ENCODE peak calls at places on chromosomes 7 and 10, in ten cellular contexts. N is K562, S is suprapubic skin, D is upper lobe of left lung, Q is stomach, K is vagina, Z is GM12878, U is spleen, W is sigmoid colon, I is HCT116. H is an unnamed sample.
A peak's percentile ranks its signal among the peaks of the same experiment; 100 is the strongest.

GRCh38 chr7:106075937-106076336 is 36.2 kb downstream of the SYPL1 start:
- DNase-seq in N (no peak), S (no peak), D (no peak), Q (no peak), K (no peak), Z (no peak), U (no peak), W (no peak), I (no peak), H (no peak)

GRCh38 chr7:131896189-131896855 is 339.9 kb upstream of the PODXL start:
- DNase-seq in N (no peak), S (no peak), D (no peak), Q (no peak), K (no peak), Z (no peak), U (no peak), W (no peak), I (no peak), H (no peak)

GRCh38 chr7:158570449-158571170 is 17.0 kb downstream of the PTPRN2 start:
- DNase-seq in N (no peak), S (no peak), D (peak; percentile 75), Q (no peak), K (no peak), Z (no peak), U (no peak), W (no peak), I (no peak), H (no peak)

GRCh38 chr10:127090135-127090534 is 106.3 kb downstream of the INSYN2A start:
- DNase-seq in N (no peak), S (no peak), D (no peak), Q (no peak), K (no peak), Z (no peak), U (no peak), W (no peak), I (no peak), H (no peak)

GRCh38 chr7:151439855-151440798 is at the start of gene CRYGN:
- DNase-seq in N (no peak), S (peak; percentile 62), D (peak; percentile 84), Q (no peak), K (no peak), Z (no peak), U (peak; percentile 73), W (peak; percentile 69), I (no peak), H (no peak)

GRCh38 chr7:80834105-80834410 is 84.8 kb downstream of the SEMA3C start:
- DNase-seq in N (no peak), S (no peak), D (no peak), Q (no peak), K (no peak), Z (no peak), U (no peak), W (no peak), I (no peak), H (no peak)

GRCh38 chr10:124649209-124649608 is 95.0 kb downstream of the FAM53B start:
- DNase-seq in N (no peak), S (no peak), D (no peak), Q (no peak), K (no peak), Z (no peak), U (peak; percentile 72), W (peak; percentile 83), I (no peak), H (no peak)

GRCh38 chr7:12629816-12630614 is 57.4 kb upstream of the ARL4A start:
- DNase-seq in N (no peak), S (no peak), D (no peak), Q (no peak), K (no peak), Z (no peak), U (no peak), W (no peak), I (no peak), H (no peak)

GRCh38 chr7:130397472-130397871 is 17.2 kb downstream of the CPA1 start:
- DNase-seq in N (no peak), S (no peak), D (no peak), Q (no peak), K (no peak), Z (no peak), U (no peak), W (no peak), I (no peak), H (no peak)

GRCh38 chr7:47326220-47326619 is 255.7 kb downstream of the TNS3 start:
- DNase-seq in N (no peak), S (no peak), D (no peak), Q (no peak), K (no peak), Z (no peak), U (no peak), W (no peak), I (no peak), H (peak; percentile 57)

GRCh38 chr7:47326808-47327207 is 255.1 kb downstream of the TNS3 start:
- DNase-seq in N (no peak), S (no peak), D (peak; percentile 70), Q (no peak), K (peak; percentile 88), Z (no peak), U (no peak), W (peak; percentile 73), I (no peak), H (peak; percentile 92)

GRCh38 chr7:47328392-47329319 is 253.3 kb downstream of the TNS3 start:
- DNase-seq in N (no peak), S (no peak), D (no peak), Q (no peak), K (peak; percentile 76), Z (no peak), U (no peak), W (no peak), I (no peak), H (peak; percentile 50)

GRCh38 chr7:47327698-47328391 is 254.1 kb downstream of the TNS3 start:
- DNase-seq in N (no peak), S (peak; percentile 83), D (peak; percentile 93), Q (peak; percentile 85), K (peak; percentile 86), Z (no peak), U (no peak), W (peak; percentile 92), I (no peak), H (no peak)

GRCh38 chr7:47327306-47327697 is 254.6 kb downstream of the TNS3 start:
- DNase-seq in N (no peak), S (no peak), D (peak; percentile 29), Q (no peak), K (no peak), Z (no peak), U (no peak), W (no peak), I (no peak), H (no peak)
- H3K4me3 ChIP-seq in N (no peak overlapping the region), S (peak overlapping the region; percentile 33), D (peak overlapping the region; percentile 40), Q (peak overlapping the region; percentile 18), K (peak overlapping the region; percentile 14), Z (no peak overlapping the region), U (no peak overlapping the region), W (peak overlapping the region; percentile 11), I (no peak overlapping the region), H (peak overlapping the region; percentile 41)

GRCh38 chr7:97872025-97872669 is at the start of gene ASNS:
- DNase-seq in N (peak; percentile 93), S (peak; percentile 91), D (peak; percentile 98), Q (peak; percentile 95), K (peak; percentile 91), Z (peak; percentile 59), U (peak; percentile 97), W (peak; percentile 96), I (peak; percentile 90), H (peak; percentile 95)
- TF ChIP-seq POLR2A in N (peak; percentile 93), S (no peak), D (no peak), Q (no peak), K (no peak), Z (peak; percentile 99), U (peak; percentile 36), W (peak; percentile 70), I (peak; percentile 83), H (no peak)

GRCh38 chr10:104309980-104310978 is 28.0 kb downstream of the ITPRIP start:
- DNase-seq in N (no peak), S (peak; percentile 73), D (no peak), Q (peak; percentile 66), K (no peak), Z (no peak), U (no peak), W (peak; percentile 67), I (no peak), H (no peak)
- TF ChIP-seq POLR2AphosphoS5 in N (peak; percentile 25), S (peak; percentile 25), D (peak; percentile 46), Q (no peak), K (peak; percentile 57), Z (peak; percentile 32), U (peak; percentile 34), W (no peak), I (no peak), H (peak; percentile 66)

GRCh38 chr10:71530781-71531180 is 134.1 kb downstream of the CDH23 start:
- DNase-seq in N (no peak), S (no peak), D (no peak), Q (no peak), K (no peak), Z (no peak), U (no peak), W (no peak), I (no peak), H (no peak)

GRCh38 chr10:71532878-71533277 is 136.2 kb downstream of the CDH23 start:
- DNase-seq in N (no peak), S (no peak), D (no peak), Q (no peak), K (no peak), Z (no peak), U (no peak), W (no peak), I (no peak), H (no peak)

GRCh38 chr10:71533936-71534335 is 137.2 kb downstream of the CDH23 start:
- DNase-seq in N (no peak), S (no peak), D (no peak), Q (no peak), K (no peak), Z (no peak), U (no peak), W (no peak), I (no peak), H (no peak)

GRCh38 chr10:71529203-71529537 is 132.4 kb downstream of the CDH23 start:
- DNase-seq in N (no peak), S (no peak), D (no peak), Q (no peak), K (no peak), Z (no peak), U (no peak), W (no peak), I (no peak), H (no peak)

DNA sequence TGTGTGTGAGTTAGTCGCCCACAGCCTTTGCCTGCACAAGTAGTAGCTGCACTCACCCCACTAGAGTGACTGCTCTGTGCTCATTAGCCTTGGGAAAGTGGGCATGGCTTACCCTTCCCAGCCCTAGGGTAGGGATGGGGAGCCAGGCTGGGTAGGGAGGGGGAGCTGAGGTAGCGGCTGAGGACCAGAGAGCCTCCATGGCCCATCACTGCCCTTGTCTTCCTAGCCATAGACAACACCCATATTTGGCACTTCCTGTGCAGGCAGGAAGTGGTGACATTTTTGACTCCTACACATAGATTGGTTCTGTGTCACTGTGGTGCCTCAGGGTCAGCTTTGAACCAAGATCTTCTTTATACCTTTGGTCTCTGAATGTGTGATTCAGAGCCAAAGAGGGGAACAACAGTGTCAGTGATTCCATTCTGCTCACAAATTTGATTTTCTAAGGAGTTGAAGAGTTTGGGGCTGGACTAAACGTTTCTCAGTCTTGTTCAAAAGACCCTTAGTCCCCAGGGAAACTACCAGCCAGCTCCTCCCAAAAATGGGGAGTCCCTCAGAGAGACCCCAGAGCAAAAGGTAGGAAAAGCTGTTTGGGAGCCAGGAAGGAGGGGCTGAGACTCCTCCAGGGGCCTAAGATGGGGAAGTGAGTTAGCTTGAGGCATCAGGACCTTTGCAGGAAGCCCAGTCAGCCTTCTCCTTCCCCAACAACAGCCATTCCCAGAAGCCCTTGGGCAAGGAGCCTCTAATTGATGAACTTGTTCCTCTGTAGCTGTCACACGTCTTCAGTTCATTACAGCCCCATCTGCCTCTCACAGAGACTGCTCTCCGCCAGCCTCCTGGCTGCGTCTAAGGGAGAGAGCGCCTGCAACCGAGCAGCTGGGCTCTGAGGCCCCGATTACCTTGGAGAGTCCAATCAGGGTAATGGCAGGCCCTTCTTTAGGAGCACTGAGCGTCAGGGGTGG is 135.0 kb downstream of the CDH23 start:
- DNase-seq in N (no peak), S (no peak), D (no peak), Q (no peak), K (no peak), Z (no peak), U (no peak), W (no peak), I (no peak), H (no peak)
- H3K4me3 ChIP-seq in N (no peak overlapping the region), S (no peak overlapping the region), D (no peak overlapping the region), Q (no peak overlapping the region), K (no peak overlapping the region), Z (no peak overlapping the region), U (no peak overlapping the region), W (no peak overlapping the region), I (no peak overlapping the region), H (no peak overlapping the region)

H was measured in esophagus muscularis mucosa.